ENCODE peak calls at places on chromosomes 3 and 15, in ten cellular contexts. W is GM13976, P is foreskin fibroblast, F is testis, T is nephron progenitor cell, E is psoas muscle, L is lung, K is RWPE1, Y is GM10248, N is esophagus squamous epithelium. A is an unnamed sample.

GRCh38 chr3:197576838-197577237 is 21.1 kb upstream of the BDH1 start:
- DNase-seq in P (no peak), Y (no peak), K (no peak), F (no peak), E (no peak), W (no peak), T (no peak), L (no peak), N (no peak), A (no peak)

GRCh38 chr3:126537730-126538281 is 13.9 kb downstream of the CHST13 start:
- DNase-seq in L (no peak), Y (no peak), W (no peak), N (no peak), E (peak; percentile 25), P (no peak), K (no peak), T (no peak), F (no peak), A (no peak)

GRCh38 chr15:70099966-70100494 is 2.3 kb upstream of the TLE3 start:
- DNase-seq in F (no peak), Y (peak; percentile 48), T (no peak), N (no peak), W (peak; percentile 57), E (no peak), K (no peak), L (no peak), P (peak; percentile 26), A (peak; percentile 59)

GRCh38 chr3:121467085-121467484 is 78.7 kb downstream of the POLQ start:
- DNase-seq in Y (no peak), E (no peak), N (no peak), F (no peak), L (no peak), W (no peak), K (no peak), P (no peak), T (no peak), A (no peak)

GRCh38 chr3:67017211-67017610 is 19.1 kb downstream of the KBTBD8 start:
- DNase-seq in W (no peak), N (no peak), K (peak; percentile 28), Y (no peak), P (peak; percentile 80), T (no peak), E (no peak), F (no peak), L (no peak), A (no peak)

GRCh38 chr15:57213783-57214366 is 162.4 kb upstream of the CGNL1 start:
- DNase-seq in Y (peak; percentile 14), K (peak; percentile 3), N (no peak), T (no peak), W (peak; percentile 7), L (no peak), P (peak; percentile 69), F (no peak), E (no peak), A (peak; percentile 4)

GRCh38 chr3:127787966-127788365 is 34.3 kb downstream of the MGLL start:
- DNase-seq in T (no peak), L (no peak), Y (no peak), E (no peak), K (no peak), W (no peak), N (no peak), F (no peak), P (no peak), A (no peak)

GRCh38 chr3:170228093-170228766 is 6.0 kb downstream of the PRKCI start:
- DNase-seq in W (no peak), P (peak; percentile 46), T (no peak), Y (no peak), N (no peak), K (peak; percentile 46), F (no peak), E (no peak), L (no peak), A (no peak)

GRCh38 chr15:77446840-77447390 is 26.2 kb downstream of the HMG20A start:
- DNase-seq in W (no peak), F (no peak), P (no peak), E (no peak), K (no peak), L (no peak), Y (no peak), N (no peak), T (no peak), A (no peak)

GRCh38 chr15:31364301-31365031 is 37.8 kb downstream of the KLF13 start:
- DNase-seq in W (no peak), P (no peak), Y (no peak), L (no peak), E (peak; percentile 56), F (peak; percentile 56), N (no peak), T (no peak), K (peak; percentile 66), A (no peak)

GRCh38 chr3:194148383-194148782 is 12.4 kb downstream of the HES1 start:
- DNase-seq in Y (no peak), T (no peak), W (no peak), F (no peak), K (no peak), E (no peak), P (no peak), L (no peak), N (no peak), A (no peak)

GRCh38 chr3:197792019-197792647 is 1.1 kb downstream of the LRCH3 start:
- DNase-seq in F (no peak), E (no peak), P (peak; percentile 34), K (no peak), W (no peak), N (no peak), Y (no peak), L (no peak), T (no peak), A (no peak)

GRCh38 chr15:32994810-32995424 is 199.6 kb downstream of the FMN1 start:
- DNase-seq in W (peak; percentile 24), N (no peak), P (peak; percentile 74), T (no peak), K (peak; percentile 38), L (no peak), E (no peak), Y (peak; percentile 12), F (no peak), A (no peak)

GRCh38 chr3:151770941-151771340 is 37.2 kb downstream of the AADACL2 start:
- DNase-seq in E (peak; percentile 66), Y (no peak), L (peak; percentile 63), P (peak; percentile 23), W (no peak), T (no peak), K (no peak), F (peak; percentile 55), N (no peak), A (no peak)

GRCh38 chr3:126983653-126984390 is 907 bp downstream of the PLXNA1 start:
- DNase-seq in Y (peak; percentile 50), N (no peak), F (no peak), T (peak; percentile 59), P (peak; percentile 63), L (no peak), K (no peak), W (peak; percentile 69), E (no peak), A (peak; percentile 70)

GRCh38 chr3:122794779-122795673 is at the start of gene SLC49A4:
- DNase-seq in P (peak; percentile 89), K (peak; percentile 83), Y (peak; percentile 93), L (peak; percentile 73), F (peak; percentile 79), E (peak; percentile 89), T (peak; percentile 89), W (peak; percentile 93), N (no peak), A (peak; percentile 95)

DNA sequence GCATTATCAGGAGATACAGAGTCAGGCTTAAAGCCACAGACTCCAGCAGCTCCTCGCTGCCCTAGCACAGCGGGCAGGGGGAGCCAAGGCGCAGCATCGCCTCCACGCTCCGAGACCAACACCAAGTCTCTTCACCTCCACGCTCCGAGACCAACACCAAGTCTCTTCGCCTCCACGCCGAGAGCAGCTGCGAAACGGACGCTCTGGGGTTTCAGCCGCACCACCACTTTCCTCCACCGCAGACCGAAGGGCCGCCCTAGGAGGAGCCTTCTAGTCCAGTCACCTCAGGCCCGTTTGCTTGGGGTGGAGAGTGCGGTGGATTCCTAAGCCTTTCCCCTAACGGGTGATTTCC is 678 bp downstream of the DMXL2 start:
- DNase-seq in F (peak; percentile 65), P (peak; percentile 79), L (peak; percentile 49), Y (peak; percentile 60), T (peak; percentile 58), W (peak; percentile 67), E (peak; percentile 58), K (peak; percentile 69), N (no peak), A (peak; percentile 54)
- TF ChIP-seq CTCF in F (no peak), P (peak; percentile 33), L (no peak), Y (peak; percentile 14), T (no peak), W (no peak), E (no peak), K (peak; percentile 28), N (peak; percentile 10), A (no peak)

GRCh38 chr3:65569845-65570405 is 468.8 kb downstream of the MAGI1 start:
- DNase-seq in K (no peak), L (no peak), E (no peak), W (no peak), P (no peak), Y (no peak), T (no peak), F (no peak), N (no peak), A (no peak)
- TF ChIP-seq CTCF in K (no peak), L (no peak), E (no peak), W (no peak), P (peak; percentile 16), Y (no peak), T (no peak), F (no peak), N (no peak), A (no peak)

DNA sequence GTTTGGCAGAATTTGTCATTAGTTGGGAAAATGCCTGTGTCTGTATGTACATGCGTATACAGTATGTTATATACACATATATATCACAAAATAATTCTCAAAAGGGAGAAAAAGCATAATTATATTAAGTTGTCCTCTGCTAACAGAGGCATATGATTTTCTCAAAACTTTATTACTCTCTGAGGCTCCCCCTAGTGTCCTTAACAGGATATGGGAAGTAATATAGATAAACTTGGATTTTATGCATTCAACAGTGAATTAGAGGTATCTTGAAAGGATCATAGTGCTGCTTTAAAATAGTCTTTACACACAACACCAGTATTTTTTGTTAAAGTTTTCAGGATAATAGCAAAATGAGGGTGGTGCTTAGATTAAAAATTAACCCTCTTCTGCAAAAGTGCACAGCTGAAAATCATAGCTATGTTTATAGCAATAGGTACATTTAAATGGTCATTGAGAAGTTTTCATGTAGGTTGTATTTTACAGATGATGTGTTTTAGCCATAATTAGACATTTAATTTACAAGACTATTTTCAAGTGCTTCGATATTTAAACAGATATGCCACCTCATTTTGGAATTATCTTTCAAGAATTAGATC is 454.0 kb upstream of the ROBO2 start:
- DNase-seq in E (no peak), T (no peak), P (peak; percentile 38), W (peak; percentile 20), L (no peak), F (no peak), K (peak; percentile 30), N (no peak), Y (peak; percentile 16), A (peak; percentile 26)
- TF ChIP-seq CTCF in E (peak; percentile 10), T (peak; percentile 73), P (peak; percentile 49), W (peak; percentile 49), L (no peak), F (peak; percentile 13), K (peak; percentile 72), N (peak; percentile 39), Y (peak; percentile 60), A (peak; percentile 63)

DNA sequence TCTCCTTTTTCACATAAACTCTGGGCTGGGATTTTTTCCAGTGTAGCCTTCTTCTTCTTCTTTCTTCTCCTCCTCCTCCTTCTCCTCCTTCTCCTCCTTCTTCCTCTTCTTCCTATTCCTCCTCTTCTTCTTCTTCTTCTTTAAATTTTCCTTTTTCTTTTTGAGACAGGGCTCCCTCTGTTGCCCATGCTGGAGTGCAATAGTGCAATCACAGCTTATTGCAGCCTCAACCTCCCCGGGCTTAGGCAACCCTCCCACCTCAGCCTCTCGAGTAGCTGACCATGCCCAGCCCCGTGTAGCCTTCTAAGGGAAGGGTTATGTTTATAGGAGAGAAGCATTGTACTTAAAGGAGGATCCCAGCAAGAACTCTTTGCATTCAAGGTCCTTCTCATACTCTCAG is 24.0 kb upstream of the MYO1E start:
- DNase-seq in K (no peak), W (no peak), Y (no peak), N (no peak), L (no peak), T (no peak), E (no peak), P (no peak), F (no peak), A (no peak)
- TF ChIP-seq CTCF in K (no peak), W (no peak), Y (no peak), N (no peak), L (no peak), T (no peak), E (no peak), P (no peak), F (no peak), A (no peak)